ENCODE peak calls at places on chromosomes 12 and 14, in nine cellular contexts. M is HCT116; G is CD8-positive, alpha-beta memory T cell; F is left lung; E is psoas muscle; U is right lobe of liver; K is HL-60; W is aorta; D is upper lobe of right lung. P is an unnamed sample.

GRCh38 chr14:97077687-97078086 is 280.5 kb downstream of the VRK1 start:
- DNase-seq in M (no peak), G (no peak), F (no peak), E (no peak), U (no peak), K (no peak), W (no peak), D (no peak), P (no peak)

GRCh38 chr12:76685246-76685678 is 78.7 kb upstream of the ZDHHC17 start:
- DNase-seq in M (no peak), G (no peak), F (no peak), E (peak), U (no peak), K (no peak), W (no peak), D (no peak), P (no peak)

GRCh38 chr12:93767524-93767863 is 90.3 kb downstream of the CRADD start:
- DNase-seq in M (no peak), G (no peak), F (no peak), E (no peak), U (no peak), K (no peak), W (no peak), D (no peak), P (no peak)

GRCh38 chr14:98173291-98173690 is 1098.7 kb downstream of the BCL11B start:
- DNase-seq in M (no peak), G (peak), F (no peak), E (no peak), U (no peak), K (no peak), W (no peak), D (no peak), P (no peak)

GRCh38 chr14:104290756-104291122 is 152.4 kb downstream of the KIF26A start:
- DNase-seq in M (no peak), G (no peak), F (peak), E (no peak), U (no peak), K (no peak), W (peak), D (peak), P (no peak)

GRCh38 chr12:31732926-31733548 is 4.2 kb upstream of the AMN1 start:
- DNase-seq in M (peak), G (no peak), F (no peak), E (no peak), U (no peak), K (no peak), W (no peak), D (no peak), P (peak)

GRCh38 chr12:39779768-39780340 is 160.3 kb upstream of the ABCD2 start:
- DNase-seq in M (no peak), G (no peak), F (no peak), E (no peak), U (no peak), K (no peak), W (no peak), D (no peak), P (no peak)

GRCh38 chr14:105199093-105199492 is 18.0 kb upstream of the NUDT14 start:
- DNase-seq in M (no peak), G (no peak), F (no peak), E (no peak), U (no peak), K (no peak), W (no peak), D (no peak), P (no peak)

GRCh38 chr12:131264625-131265024 is 310.9 kb downstream of the ADGRD1 start:
- DNase-seq in M (no peak), G (no peak), F (peak), E (no peak), U (no peak), K (no peak), W (no peak), D (no peak), P (no peak)

GRCh38 chr12:115135800-115136211 is 451.8 kb upstream of the TBX3 start:
- DNase-seq in M (no peak), G (no peak), F (peak), E (peak), U (peak), K (no peak), W (no peak), D (peak), P (peak)

GRCh38 chr12:122192441-122192840 is 9.5 kb downstream of the LRRC43 start:
- DNase-seq in M (no peak), G (no peak), F (no peak), E (no peak), U (no peak), K (no peak), W (peak), D (no peak), P (no peak)

GRCh38 chr12:13843841-13844240 is 137.6 kb downstream of the GRIN2B start:
- DNase-seq in M (no peak), G (no peak), F (no peak), E (no peak), U (no peak), K (no peak), W (no peak), D (no peak), P (no peak)

GRCh38 chr12:104079024-104079423 is 14.7 kb downstream of the HCFC2 start:
- DNase-seq in M (no peak), G (no peak), F (no peak), E (no peak), U (no peak), K (no peak), W (no peak), D (no peak), P (no peak)

GRCh38 chr14:97791906-97792305 is 994.7 kb downstream of the VRK1 start:
- DNase-seq in M (no peak), G (no peak), F (no peak), E (no peak), U (no peak), K (no peak), W (no peak), D (no peak), P (no peak)

GRCh38 chr12:87820524-87821194 is 208.5 kb downstream of the C12orf50 start:
- DNase-seq in M (peak), G (no peak), F (no peak), E (no peak), U (no peak), K (no peak), W (no peak), D (no peak), P (no peak)

GRCh38 chr12:39103552-39104165 is 198.3 kb upstream of the CPNE8 start:
- DNase-seq in M (peak), G (no peak), F (no peak), E (no peak), U (no peak), K (peak), W (no peak), D (no peak), P (peak)

GRCh38 chr12:87924149-87924548 is 105.1 kb downstream of the C12orf50 start:
- DNase-seq in M (no peak), G (no peak), F (no peak), E (no peak), U (no peak), K (no peak), W (no peak), D (no peak), P (no peak)

GRCh38 chr12:19440916-19441315 is 1.6 kb downstream of the AEBP2 start:
- DNase-seq in M (no peak), G (no peak), F (no peak), E (no peak), U (no peak), K (no peak), W (no peak), D (no peak), P (no peak)

GRCh38 chr14:55707365-55707804 is 127.4 kb downstream of the KTN1 start:
- DNase-seq in M (no peak), G (no peak), F (no peak), E (no peak), U (no peak), K (peak), W (no peak), D (no peak), P (peak)

GRCh38 chr14:52051251-52051650 is 17.6 kb downstream of the NID2 start:
- DNase-seq in M (no peak), G (no peak), F (no peak), E (no peak), U (no peak), K (no peak), W (no peak), D (no peak), P (no peak)
- H3K27ac ChIP-seq in M (no peak), G (no peak), F (no peak), E (no peak), U (no peak), K (no peak), W (peak), D (no peak), P (peak)

GRCh38 chr14:68448379-68448778 is 344.5 kb downstream of the ZFP36L1 start:
- DNase-seq in M (no peak), G (no peak), F (no peak), E (no peak), U (no peak), K (no peak), W (no peak), D (no peak), P (no peak)
- H3K27ac ChIP-seq in M (no peak), G (no peak), F (peak), E (no peak), U (peak), K (no peak), W (no peak), D (no peak), P (no peak)

GRCh38 chr14:57029620-57030253 is 219.5 kb upstream of the OTX2 start:
- DNase-seq in M (no peak), G (no peak), F (no peak), E (no peak), U (no peak), K (no peak), W (no peak), D (no peak), P (no peak)
- H3K27ac ChIP-seq in M (no peak), G (no peak), F (no peak), E (no peak), U (no peak), K (no peak), W (no peak), D (no peak), P (no peak)

GRCh38 chr12:50387972-50388478 is 8.4 kb downstream of the FAM186A start:
- DNase-seq in M (no peak), G (no peak), F (no peak), E (no peak), U (no peak), K (no peak), W (no peak), D (no peak), P (no peak)
- H3K27ac ChIP-seq in M (no peak), G (no peak), F (no peak), E (no peak), U (no peak), K (no peak), W (no peak), D (no peak), P (no peak)

DNA sequence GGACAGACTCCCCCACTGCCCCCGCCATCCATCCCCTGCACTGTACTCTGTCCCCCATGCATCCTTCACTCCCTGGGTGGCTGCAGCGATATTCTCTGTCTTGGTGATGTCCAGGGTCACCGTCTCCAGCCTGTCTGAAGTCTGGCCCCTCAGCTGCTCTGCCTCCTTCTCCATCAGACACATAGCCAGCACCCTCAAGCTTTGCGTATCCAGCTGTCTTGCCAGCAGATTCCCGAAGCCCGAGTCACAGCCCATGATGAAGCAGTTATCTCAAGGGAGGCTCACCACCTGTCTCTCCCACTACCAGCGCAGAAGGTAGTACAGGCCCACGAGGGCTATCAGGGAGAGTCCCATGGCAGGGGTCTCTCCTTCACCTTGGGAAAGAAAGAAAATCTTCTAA is 77.8 kb downstream of the HSD17B6 start:
- DNase-seq in M (no peak), G (no peak), F (no peak), E (no peak), U (no peak), K (no peak), W (no peak), D (no peak), P (no peak)
- H3K27ac ChIP-seq in M (no peak), G (no peak), F (no peak), E (no peak), U (peak), K (no peak), W (no peak), D (no peak), P (no peak)

DNA sequence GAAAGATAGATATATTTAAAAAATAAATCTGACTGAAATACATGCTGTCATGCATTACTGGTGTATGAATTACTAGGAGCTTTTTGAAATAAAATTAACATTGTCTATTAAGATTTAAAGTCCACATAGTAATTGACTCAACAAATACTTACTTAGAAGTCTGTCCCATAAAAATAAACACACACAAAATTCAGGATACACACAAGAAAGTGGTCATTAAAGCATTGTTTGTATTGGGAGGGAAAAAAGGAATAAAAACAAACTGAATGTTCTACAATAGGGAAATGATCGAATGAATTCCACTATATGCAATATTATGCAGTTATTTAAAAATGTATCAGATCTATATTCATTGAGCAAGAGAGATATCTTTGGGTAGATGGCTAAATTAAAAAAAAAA is 118.9 kb downstream of the SLC38A1 start:
- DNase-seq in M (no peak), G (no peak), F (no peak), E (no peak), U (no peak), K (no peak), W (no peak), D (no peak), P (no peak)
- H3K27ac ChIP-seq in M (no peak), G (no peak), F (no peak), E (no peak), U (no peak), K (no peak), W (no peak), D (no peak), P (no peak)